ENCODE peak calls at places on chromosomes 5 and 9, in seven cellular contexts. E, M, W, B, H, D and L are unnamed samples.

GRCh38 chr9:19931066-19931465 is 142.2 kb upstream of the SLC24A2 start:
- DNase-seq in E (no peak), M (no peak), W (no peak), B (no peak), H (no peak), D (no peak), L (no peak)

GRCh38 chr5:96885518-96886338 is 9.4 kb downstream of the ERAP2 start:
- DNase-seq in E (no peak), M (no peak), W (no peak), B (no peak), H (no peak), D (no peak), L (no peak)

GRCh38 chr9:76580188-76580587 is 121.2 kb downstream of the GCNT1 start:
- DNase-seq in E (no peak), M (no peak), W (no peak), B (no peak), H (no peak), D (no peak), L (no peak)

GRCh38 chr9:120235081-120235480 is 344.9 kb downstream of the CDK5RAP2 start:
- DNase-seq in E (no peak), M (no peak), W (no peak), B (no peak), H (no peak), D (no peak), L (no peak)

GRCh38 chr5:6395621-6396020 is 17.3 kb upstream of the MED10 start:
- DNase-seq in E (no peak), M (no peak), W (no peak), B (no peak), H (no peak), D (no peak), L (no peak)

GRCh38 chr5:91651704-91652103 is 268.6 kb upstream of the ARRDC3 start:
- DNase-seq in E (no peak), M (no peak), W (peak), B (no peak), H (peak), D (no peak), L (peak)

GRCh38 chr5:68656936-68657857 is 436.6 kb upstream of the SLC30A5 start:
- DNase-seq in E (no peak), M (no peak), W (no peak), B (no peak), H (peak), D (no peak), L (no peak)

GRCh38 chr5:90803891-90804290 is 245.3 kb downstream of the ADGRV1 start:
- DNase-seq in E (no peak), M (no peak), W (no peak), B (no peak), H (peak), D (no peak), L (no peak)

GRCh38 chr9:111975709-111976108 is 79.1 kb downstream of the UGCG start:
- DNase-seq in E (no peak), M (no peak), W (no peak), B (peak), H (no peak), D (no peak), L (no peak)

GRCh38 chr9:137032893-137033292 is 1.0 kb upstream of the FUT7 start:
- DNase-seq in E (no peak), M (no peak), W (no peak), B (no peak), H (no peak), D (no peak), L (no peak)

GRCh38 chr5:154758501-154758900 is 3.3 kb downstream of the LARP1 start:
- DNase-seq in E (peak), M (no peak), W (no peak), B (no peak), H (no peak), D (no peak), L (no peak)

GRCh38 chr9:116152941-116153764 is 438 bp upstream of the PAPPA start:
- DNase-seq in E (no peak), M (no peak), W (peak), B (peak), H (peak), D (no peak), L (no peak)

GRCh38 chr5:154189819-154190651 is 498 bp upstream of the GALNT10 start:
- DNase-seq in E (no peak), M (peak), W (peak), B (peak), H (peak), D (peak), L (peak)

GRCh38 chr5:108900668-108901067 is 153.0 kb downstream of the FER start:
- DNase-seq in E (no peak), M (no peak), W (no peak), B (peak), H (peak), D (no peak), L (peak)

GRCh38 chr5:143807401-143807800 is 4.6 kb upstream of the HMHB1 start:
- DNase-seq in E (no peak), M (no peak), W (no peak), B (no peak), H (no peak), D (no peak), L (no peak)

GRCh38 chr5:173484569-173484968 is 131.9 kb downstream of the BOD1 start:
- DNase-seq in E (no peak), M (no peak), W (no peak), B (no peak), H (no peak), D (no peak), L (no peak)

GRCh38 chr9:73149371-73150067 is 2.1 kb upstream of the ANXA1 start:
- DNase-seq in E (peak), M (no peak), W (peak), B (peak), H (peak), D (peak), L (peak)